ENCODE peak calls at places on chromosomes 12 and 14, in five cellular contexts. D is heart left ventricle, I is ovary, U is left ventricle myocardium inferior, M is A549. T is an unnamed sample.

GRCh38 chr12:19198272-19198671 is 68.7 kb downstream of the PLEKHA5 start:
- DNase-seq in M (peak; percentile 32), U (no peak), I (no peak), D (no peak), T (no peak)

GRCh38 chr14:61147898-61148549 is 133.1 kb downstream of the TMEM30B start:
- DNase-seq in D (no peak), I (no peak), M (no peak), U (no peak), T (peak; percentile 58)

GRCh38 chr12:22437031-22437806 is 102.7 kb upstream of the ST8SIA1 start:
- DNase-seq in D (no peak), U (no peak), I (no peak), M (peak; percentile 26), T (no peak)

GRCh38 chr12:27179399-27180214 is 64.5 kb upstream of the STK38L start:
- DNase-seq in M (peak; percentile 94), I (no peak), U (no peak), D (no peak), T (peak; percentile 97)

GRCh38 chr12:47775100-47775911 is 2.3 kb downstream of the SLC48A1 start:
- DNase-seq in U (no peak), I (peak; percentile 58), M (peak; percentile 54), D (peak; percentile 64), T (no peak)

GRCh38 chr12:125403145-125403789 is 338.0 kb downstream of the AACS start:
- DNase-seq in D (no peak), M (peak; percentile 55), I (no peak), U (no peak), T (no peak)

GRCh38 chr12:41919526-41920305 is 225.0 kb downstream of the GXYLT1 start:
- DNase-seq in M (no peak), I (no peak), U (no peak), D (no peak), T (no peak)

GRCh38 chr12:118175823-118176447 is 40.0 kb downstream of the PEBP1 start:
- DNase-seq in D (no peak), I (no peak), U (no peak), M (no peak), T (no peak)

GRCh38 chr12:91819132-91819447 is 326.6 kb downstream of the BTG1 start:
- DNase-seq in U (no peak), I (no peak), D (no peak), M (no peak), T (no peak)

GRCh38 chr14:65949711-65950516 is 536.3 kb upstream of the CCDC196 start:
- DNase-seq in I (peak; percentile 19), U (peak; percentile 54), D (peak; percentile 66), M (peak; percentile 28), T (no peak)

GRCh38 chr12:29149691-29150382 is 759 bp downstream of the FAR2 start:
- DNase-seq in M (no peak), D (peak; percentile 65), U (no peak), I (no peak), T (no peak)

GRCh38 chr12:92030618-92031017 is 115.0 kb downstream of the BTG1 start:
- DNase-seq in M (no peak), U (no peak), I (peak; percentile 44), D (no peak), T (no peak)

GRCh38 chr12:121190523-121191031 is 19.4 kb upstream of the P2RX4 start:
- DNase-seq in D (no peak), U (no peak), I (no peak), M (no peak), T (peak; percentile 87)

GRCh38 chr12:40970320-40970907 is 217.7 kb upstream of the PDZRN4 start:
- DNase-seq in U (no peak), M (peak; percentile 26), D (no peak), I (no peak), T (no peak)

GRCh38 chr12:98939926-98940325 is 294.8 kb downstream of the APAF1 start:
- DNase-seq in M (no peak), U (no peak), D (no peak), I (no peak), T (no peak)

GRCh38 chr12:122406701-122407154 is 15.7 kb downstream of the CLIP1 start:
- DNase-seq in I (no peak), U (no peak), D (no peak), M (peak; percentile 74), T (no peak)

GRCh38 chr12:133120385-133121191 is 9.5 kb downstream of the ZNF891 start:
- DNase-seq in D (no peak), I (no peak), M (peak; percentile 37), U (no peak), T (no peak)

GRCh38 chr12:89384050-89384749 is 31.9 kb upstream of the DUSP6 start:
- DNase-seq in M (no peak), U (peak; percentile 40), I (peak; percentile 35), D (no peak), T (peak; percentile 81)

GRCh38 chr12:100058482-100059029 is 73.8 kb upstream of the ANKS1B start:
- DNase-seq in M (peak; percentile 39), D (no peak), U (no peak), I (no peak), T (peak; percentile 89)

GRCh38 chr14:91957876-91958313 is 10.4 kb upstream of the FBLN5 start:
- DNase-seq in U (no peak), I (no peak), D (no peak), M (no peak), T (no peak)

GRCh38 chr12:118190266-118190665 is 54.3 kb downstream of the PEBP1 start:
- DNase-seq in M (no peak), D (no peak), I (no peak), U (no peak), T (no peak)

GRCh38 chr12:46942579-46942978 is 116.8 kb upstream of the SLC38A4 start:
- DNase-seq in M (no peak), D (no peak), U (no peak), I (no peak), T (no peak)

DNA sequence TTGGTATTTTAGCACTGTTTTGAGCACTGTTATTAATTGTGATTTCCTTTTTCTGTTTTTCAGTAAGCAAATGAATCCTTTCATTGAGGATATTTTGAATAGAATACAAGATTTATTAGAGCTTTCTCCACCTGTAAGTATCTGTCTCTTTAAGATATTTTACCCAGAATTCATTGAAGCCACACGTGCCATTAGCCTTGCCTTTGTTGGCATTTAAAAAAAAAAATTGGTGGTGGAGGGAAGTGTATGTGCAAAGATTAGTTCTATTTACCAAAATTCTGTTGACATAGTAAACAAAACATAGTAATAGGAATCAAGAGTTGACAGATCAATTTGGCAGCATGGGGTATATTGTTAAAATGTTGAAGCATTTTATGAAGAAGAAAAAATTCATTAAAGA is 23.8 kb downstream of the XPOT start:
- DNase-seq in U (no peak), M (no peak), D (no peak), I (no peak), T (no peak)
- TF ChIP-seq CTCF in U (no peak), M (no peak), D (no peak), I (no peak), T (no peak)

GRCh38 chr12:107818984-107819383 is 44.5 kb downstream of the ASCL4 start:
- DNase-seq in D (no peak), U (no peak), M (no peak), I (no peak), T (no peak)

GRCh38 chr12:107826276-107826675 is 51.8 kb downstream of the ASCL4 start:
- DNase-seq in D (no peak), M (no peak), U (no peak), I (no peak), T (no peak)

GRCh38 chr12:107817250-107817649 is 42.7 kb downstream of the ASCL4 start:
- DNase-seq in D (no peak), I (no peak), U (no peak), M (no peak), T (no peak)

DNA sequence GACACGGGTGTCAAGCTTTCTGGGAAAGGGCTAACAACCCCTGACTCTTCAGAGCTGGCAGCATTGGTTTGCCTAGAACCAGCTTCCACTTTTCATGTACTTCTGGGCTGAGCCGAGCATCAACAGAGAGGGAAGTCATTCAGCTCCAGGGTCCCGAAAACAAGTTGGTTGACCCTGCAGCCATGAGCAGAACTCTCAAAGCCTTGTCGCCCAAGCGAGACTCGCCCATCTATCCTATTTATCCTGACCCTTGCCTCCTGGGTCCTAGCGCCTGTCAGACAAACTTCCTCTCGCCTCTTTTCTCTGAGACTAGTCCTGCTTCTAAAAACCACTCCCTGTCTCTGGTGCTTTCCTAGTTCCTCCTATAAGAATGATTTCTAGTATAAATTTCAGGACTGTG is 47.9 kb downstream of the ASCL4 start:
- DNase-seq in U (no peak), I (no peak), M (no peak), D (no peak), T (no peak)
- H3K4me3 ChIP-seq in U (no peak overlapping the region), I (no peak overlapping the region), M (no peak overlapping the region), D (no peak overlapping the region), T (no peak overlapping the region)

GRCh38 chr14:76919811-76920571 is 93.8 kb downstream of the LRRC74A start:
- DNase-seq in U (peak; percentile 48), I (peak; percentile 64), D (no peak), M (peak; percentile 84), T (no peak)

GRCh38 chr14:76917759-76918175 is 91.6 kb downstream of the LRRC74A start:
- DNase-seq in U (peak; percentile 79), I (no peak), M (no peak), D (peak; percentile 83), T (no peak)

GRCh38 chr14:76919431-76919810 is 93.2 kb downstream of the LRRC74A start:
- DNase-seq in U (no peak), D (no peak), M (no peak), I (no peak), T (no peak)

GRCh38 chr14:76918176-76918750 is 92.1 kb downstream of the LRRC74A start:
- DNase-seq in M (no peak), D (peak; percentile 80), U (peak; percentile 57), I (peak; percentile 69), T (peak; percentile 79)

DNA sequence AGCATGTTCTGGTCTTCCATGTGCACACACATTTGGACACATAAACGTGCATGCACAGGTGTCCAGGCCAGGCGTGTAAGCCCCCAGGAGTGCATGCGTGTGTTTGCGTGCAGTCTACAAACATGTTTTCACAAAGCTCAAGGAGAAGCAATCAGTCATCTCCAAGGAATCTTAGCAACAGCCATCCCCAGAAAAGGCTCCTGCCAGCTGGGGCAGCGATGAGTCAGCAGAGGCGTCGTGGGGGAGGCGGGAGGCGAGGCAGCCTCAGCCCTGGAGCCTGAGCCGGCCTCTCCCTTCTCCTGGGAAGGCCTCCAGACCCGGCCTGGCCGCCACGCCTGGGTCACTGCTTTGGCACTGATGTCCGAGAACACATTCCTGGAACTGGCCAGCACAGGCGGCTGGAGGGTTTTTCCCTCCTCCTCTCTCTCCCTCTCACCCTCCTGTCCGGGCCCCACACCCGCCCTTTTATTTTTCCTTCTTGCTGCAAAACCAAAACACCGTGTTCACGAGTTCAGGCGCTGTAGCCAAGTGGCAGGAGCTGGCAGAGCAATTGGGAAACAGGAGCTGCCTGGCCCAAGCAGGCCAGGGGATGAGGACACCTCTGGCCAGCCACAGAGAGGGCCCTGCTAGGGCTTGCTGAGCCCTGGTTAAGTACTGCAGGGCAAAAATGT is 92.7 kb downstream of the LRRC74A start:
- DNase-seq in D (peak; percentile 96), U (peak; percentile 95), M (peak; percentile 96), I (peak; percentile 97), T (peak; percentile 92)
- TF ChIP-seq CTCF in D (no peak), U (peak; percentile 24), M (no peak), I (no peak), T (peak; percentile 27)

DNA sequence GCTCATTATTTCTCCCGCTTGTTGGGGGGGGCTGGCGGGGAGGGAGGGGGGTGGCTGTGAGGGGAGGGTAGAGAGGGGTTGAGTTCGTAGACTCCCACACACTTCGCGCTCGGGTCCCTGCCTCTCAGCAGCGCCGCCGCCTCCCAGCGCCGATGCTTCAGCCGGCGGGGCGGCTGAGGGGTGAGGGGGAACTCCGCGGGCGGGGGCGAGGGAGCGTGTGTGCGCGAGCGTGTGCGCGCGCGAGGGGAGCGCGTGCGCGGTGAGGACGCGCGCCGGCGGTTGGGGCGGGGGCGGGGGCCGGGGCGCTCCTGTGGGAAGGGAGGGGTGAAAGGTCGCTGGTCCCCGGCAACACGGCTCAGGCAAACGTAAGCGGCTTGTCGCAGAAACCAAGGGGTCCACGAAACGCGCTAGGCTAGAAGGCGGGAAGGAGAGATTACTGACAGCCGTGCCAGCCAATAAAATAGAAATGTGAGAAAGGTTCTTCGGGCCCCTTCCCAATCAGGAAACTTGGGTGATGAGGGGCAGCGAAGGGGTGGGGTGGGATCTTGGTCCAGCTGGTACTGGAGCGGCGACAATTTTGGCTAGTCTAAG is 343 bp upstream of the NOVA1 start:
- DNase-seq in I (peak; percentile 94), M (peak; percentile 93), U (peak; percentile 78), D (peak; percentile 80), T (peak; percentile 16)
- H3K4me3 ChIP-seq in I (peak overlapping the region; percentile 76), M (peak overlapping the region; percentile 60), U (peak overlapping the region; percentile 73), D (peak overlapping the region; percentile 66), T (peak overlapping the region; percentile 74)